ENCODE peak calls at places on chromosomes 7 and 10, in eight cellular contexts. T, F, Q, N, U, V, X and H are unnamed samples.
A peak's percentile ranks its signal among the peaks of the same experiment; 100 is the strongest.

GRCh38 chr7:22351878-22352277 is 5.1 kb downstream of the RAPGEF5 start:
- DNase-seq in U (no peak), N (no peak), Q (no peak), X (no peak), F (no peak), T (no peak), V (no peak), H (no peak)

GRCh38 chr10:76543655-76544054 is 1094.0 kb downstream of the KCNMA1 start:
- DNase-seq in F (no peak), N (no peak), T (no peak), X (no peak), Q (no peak), U (no peak), V (no peak), H (no peak)

GRCh38 chr7:18350678-18351077 is 144.9 kb upstream of the HDAC9 start:
- DNase-seq in N (no peak), T (no peak), U (no peak), X (no peak), V (no peak), F (no peak), Q (peak; percentile 20), H (no peak)

GRCh38 chr7:29793507-29793906 is 12.8 kb upstream of the WIPF3 start:
- DNase-seq in N (no peak), Q (no peak), T (no peak), V (no peak), X (no peak), F (no peak), U (no peak), H (no peak)

GRCh38 chr10:71978476-71978875 is 14.3 kb downstream of the CHST3 start:
- DNase-seq in V (no peak), U (no peak), N (no peak), T (no peak), Q (no peak), F (no peak), X (no peak), H (no peak)

GRCh38 chr10:5565671-5566581 is 41.2 kb downstream of the CALML3 start:
- DNase-seq in X (no peak), Q (peak; percentile 26), U (no peak), T (no peak), F (no peak), N (peak; percentile 32), V (peak; percentile 87), H (peak; percentile 48)

GRCh38 chr10:13698217-13698616 is 111.5 kb downstream of the PRPF18 start:
- DNase-seq in Q (no peak), U (no peak), T (no peak), X (no peak), N (no peak), F (peak; percentile 27), V (no peak), H (no peak)

GRCh38 chr10:78044179-78044578 is 10.5 kb downstream of the RPS24 start:
- DNase-seq in Q (no peak), N (no peak), V (no peak), U (no peak), X (no peak), T (no peak), F (no peak), H (no peak)

GRCh38 chr10:72303424-72304128 is 29.9 kb downstream of the DDIT4 start:
- DNase-seq in X (no peak), F (no peak), T (no peak), N (no peak), U (no peak), V (no peak), Q (no peak), H (no peak)

GRCh38 chr10:97279121-97279815 is 13.2 kb downstream of the ARHGAP19 start:
- DNase-seq in X (no peak), N (no peak), Q (no peak), T (no peak), V (no peak), U (no peak), F (no peak), H (no peak)

GRCh38 chr7:114180556-114181266 is 233.9 kb upstream of the FOXP2 start:
- DNase-seq in V (no peak), X (no peak), T (no peak), N (no peak), F (no peak), Q (no peak), U (no peak), H (no peak)

GRCh38 chr10:78953124-78954008 is 115.4 kb upstream of the ZMIZ1 start:
- DNase-seq in F (peak; percentile 41), Q (peak; percentile 78), U (no peak), V (no peak), N (no peak), X (peak; percentile 59), T (no peak), H (no peak)

GRCh38 chr10:481636-482035 is 207.8 kb downstream of the DIP2C start:
- DNase-seq in U (no peak), Q (no peak), F (no peak), X (no peak), T (no peak), N (no peak), V (no peak), H (no peak)

GRCh38 chr10:69222157-69223027 is 2.3 kb downstream of the HKDC1 start:
- DNase-seq in N (no peak), F (no peak), U (peak; percentile 31), V (peak; percentile 86), T (no peak), Q (no peak), X (no peak), H (no peak)

GRCh38 chr7:151491859-151492258 is 27.8 kb downstream of the RHEB start:
- DNase-seq in N (no peak), X (no peak), T (no peak), V (no peak), Q (no peak), U (no peak), F (no peak), H (no peak)

DNA sequence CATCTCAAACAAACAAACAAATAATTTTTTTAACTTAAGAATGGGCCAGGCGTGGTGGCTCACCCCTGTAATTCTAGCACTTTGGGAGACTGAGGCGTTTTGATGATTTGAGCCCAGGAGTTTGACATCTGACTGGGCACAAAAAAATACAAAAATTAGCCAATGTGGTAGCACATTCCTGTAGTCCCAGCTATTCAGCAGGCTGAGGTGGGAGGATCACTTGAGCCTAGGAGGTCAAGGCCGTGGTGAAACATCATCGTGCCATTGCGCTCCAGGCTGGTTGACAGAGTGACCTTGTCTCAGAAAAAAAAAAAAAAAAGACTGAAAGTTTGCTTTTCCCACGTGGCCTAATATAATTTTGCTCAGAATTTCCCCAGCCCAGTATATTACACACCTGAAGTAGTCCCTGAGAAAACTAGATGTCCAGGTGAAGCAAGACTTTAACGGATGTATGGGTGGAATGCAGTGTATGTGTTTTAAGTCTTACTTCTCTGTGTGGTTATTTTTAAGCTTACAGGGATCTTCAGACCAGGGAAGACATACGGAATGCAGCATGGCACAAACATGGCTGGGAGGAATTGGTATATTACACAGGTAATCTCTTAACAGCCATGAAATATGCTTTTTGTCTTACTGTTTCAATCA is 32.6 kb downstream of the NIPSNAP2 start:
- DNase-seq in Q (no peak), N (no peak), X (no peak), T (no peak), V (no peak), U (no peak), F (no peak), H (no peak)
- H3K4me1 ChIP-seq in Q (no peaks in the 10 kb centered on the region), N (no peaks in the 10 kb centered on the region), X (no peaks in the 10 kb centered on the region), T (no peaks in the 10 kb centered on the region), V (no peaks in the 10 kb centered on the region), U (no peaks in the 10 kb centered on the region), F (no peaks in the 10 kb centered on the region), H (no peaks in the 10 kb centered on the region)

GRCh38 chr7:112185005-112185834 is 21.0 kb downstream of the DOCK4 start:
- DNase-seq in N (no peak), U (no peak), T (no peak), V (no peak), F (no peak), Q (no peak), X (no peak), H (no peak)

GRCh38 chr7:112184455-112184854 is 21.7 kb downstream of the DOCK4 start:
- DNase-seq in X (no peak), T (no peak), F (no peak), U (no peak), V (no peak), N (no peak), Q (no peak), H (no peak)

GRCh38 chr7:112186300-112186699 is 19.9 kb downstream of the DOCK4 start:
- DNase-seq in F (no peak), N (no peak), V (no peak), X (no peak), T (no peak), U (no peak), Q (no peak), H (no peak)

GRCh38 chr7:112190120-112190519 is 16.1 kb downstream of the DOCK4 start:
- DNase-seq in N (no peak), U (no peak), F (no peak), T (no peak), V (no peak), Q (no peak), X (no peak), H (no peak)

DNA sequence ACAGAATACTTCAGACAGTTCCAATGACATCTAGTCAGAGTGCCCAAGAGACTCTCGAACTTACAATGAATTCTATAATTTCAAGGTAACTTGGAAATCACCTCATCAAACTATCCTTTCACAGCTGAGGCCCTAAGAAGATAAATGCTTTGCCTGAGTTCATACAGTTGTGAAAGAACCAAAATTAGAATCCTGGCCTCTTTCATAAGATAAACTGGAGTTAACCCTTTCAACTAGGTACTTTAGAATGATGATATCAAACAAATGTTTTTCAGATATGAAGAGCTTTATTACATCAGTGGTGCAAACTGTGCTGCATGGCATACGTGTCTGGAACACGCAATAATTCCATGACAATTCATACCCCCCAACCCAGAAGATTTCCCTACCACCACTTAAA is 17.9 kb downstream of the DOCK4 start:
- DNase-seq in F (no peak), N (no peak), X (no peak), U (no peak), T (no peak), Q (no peak), V (no peak), H (no peak)
- H3K4me1 ChIP-seq in F (peaks cover 63% of the 10 kb centered on the region), N (peaks cover 69% of the 10 kb centered on the region), X (peaks cover 27% of the 10 kb centered on the region), U (peaks cover 3% of the 10 kb centered on the region), T (no peaks in the 10 kb centered on the region), Q (peaks cover 42% of the 10 kb centered on the region), V (peaks cover 24% of the 10 kb centered on the region), H (no peaks in the 10 kb centered on the region)

DNA sequence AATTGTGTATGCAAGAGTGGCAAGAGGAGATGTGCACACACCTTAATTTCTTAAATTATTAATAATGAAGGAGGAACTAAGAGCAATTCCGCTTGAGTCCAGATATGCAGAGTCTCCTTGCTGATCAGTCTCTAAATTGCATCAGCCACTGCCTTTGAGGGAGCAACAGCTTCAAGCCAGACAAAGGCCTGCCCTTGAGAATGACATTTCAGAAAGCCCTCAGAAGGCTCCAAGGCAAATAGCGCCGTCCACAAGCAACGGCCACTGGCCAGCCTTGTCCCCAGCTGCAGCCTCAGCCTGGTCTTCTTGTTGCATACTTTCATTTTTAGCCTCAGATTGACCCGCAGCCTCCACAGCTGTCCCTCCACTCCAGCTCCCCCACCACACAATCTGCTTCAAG is 110.6 kb upstream of the RNF32 start:
- DNase-seq in F (no peak), N (no peak), T (no peak), U (no peak), X (no peak), Q (no peak), V (no peak), H (no peak)
- H3K4me1 ChIP-seq in F (no peaks in the 10 kb centered on the region), N (no peaks in the 10 kb centered on the region), T (peaks cover 10% of the 10 kb centered on the region), U (no peaks in the 10 kb centered on the region), X (no peaks in the 10 kb centered on the region), Q (no peaks in the 10 kb centered on the region), V (no peaks in the 10 kb centered on the region), H (no peaks in the 10 kb centered on the region)

DNA sequence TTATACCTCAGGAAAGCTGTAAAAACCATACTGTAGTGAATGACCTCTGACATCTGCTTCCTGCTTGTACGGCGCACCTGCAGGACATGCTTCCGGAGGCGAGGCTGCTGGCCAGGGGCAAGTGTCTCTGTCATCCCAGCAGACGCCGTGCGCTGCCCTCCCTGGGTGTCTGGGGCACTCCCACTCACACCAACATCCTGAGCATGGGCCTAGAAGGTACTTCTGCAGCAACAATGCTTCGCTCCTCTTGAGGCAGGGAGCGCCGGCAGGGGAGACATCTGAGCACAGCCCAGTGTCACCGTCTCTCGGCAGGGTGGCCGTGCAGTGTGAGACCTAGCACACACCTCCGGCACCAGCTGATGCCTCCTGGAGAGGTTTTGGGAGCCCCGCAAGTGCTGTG is 269.2 kb downstream of the MAD1L1 start:
- DNase-seq in X (no peak), F (no peak), N (peak; percentile 21), T (no peak), V (no peak), Q (peak; percentile 56), U (no peak), H (no peak)
- H3K4me1 ChIP-seq in X (no peaks in the 10 kb centered on the region), F (peaks cover 4% of the 10 kb centered on the region), N (no peaks in the 10 kb centered on the region), T (no peaks in the 10 kb centered on the region), V (no peaks in the 10 kb centered on the region), Q (peaks cover 5% of the 10 kb centered on the region), U (no peaks in the 10 kb centered on the region), H (no peaks in the 10 kb centered on the region)